ENCODE peak calls at places on chromosomes 13 and 19, in ten cellular contexts. L, B, S, P, G, Q, E, H, U and I are unnamed samples.

GRCh38 chr19:1361601-1362384 is 21.9 kb upstream of the NDUFS7 start:
- DNase-seq in B (no peak), E (no peak), G (no peak), L (no peak), P (no peak), Q (no peak), U (no peak), H (no peak), S (no peak), I (no peak)

GRCh38 chr19:2691951-2692350 is 10.5 kb downstream of the GNG7 start:
- DNase-seq in U (no peak), E (no peak), P (no peak), Q (no peak), S (no peak), H (no peak), B (no peak), G (no peak), L (peak; percentile 53), I (no peak)

GRCh38 chr19:42098781-42099180 is 22.8 kb downstream of the ZNF574 start:
- DNase-seq in S (no peak), L (peak; percentile 67), U (no peak), E (peak; percentile 80), H (no peak), Q (no peak), G (no peak), B (no peak), P (no peak), I (no peak)

GRCh38 chr19:16061943-16062342 is 14.4 kb upstream of the TPM4 start:
- DNase-seq in G (no peak), H (no peak), S (no peak), P (no peak), B (no peak), L (no peak), E (no peak), Q (no peak), U (no peak), I (no peak)

GRCh38 chr13:30818323-30818960 is 83.1 kb downstream of the ALOX5AP start:
- DNase-seq in P (no peak), H (no peak), Q (peak; percentile 75), B (no peak), E (no peak), L (no peak), U (no peak), G (no peak), S (no peak), I (no peak)

GRCh38 chr13:109684836-109685602 is 101.4 kb downstream of the IRS2 start:
- DNase-seq in S (no peak), P (no peak), H (no peak), U (no peak), L (peak; percentile 26), Q (no peak), B (peak; percentile 74), E (peak; percentile 36), G (peak; percentile 72), I (no peak)

GRCh38 chr19:17281391-17282304 is at the start of gene ANKLE1:
- DNase-seq in Q (no peak), E (no peak), L (no peak), B (peak; percentile 27), P (peak; percentile 32), U (peak; percentile 59), H (no peak), G (peak; percentile 32), S (no peak), I (peak; percentile 61)

GRCh38 chr19:51799311-51799997 is 4.5 kb downstream of the FPR3 start:
- DNase-seq in E (peak; percentile 84), L (peak; percentile 80), G (peak; percentile 39), S (peak; percentile 86), H (peak; percentile 35), B (peak; percentile 58), U (peak; percentile 69), P (no peak), Q (peak; percentile 90), I (peak; percentile 82)

GRCh38 chr19:3343619-3344502 is 22.5 kb upstream of the NFIC start:
- DNase-seq in E (peak; percentile 92), S (peak; percentile 96), H (peak; percentile 86), L (peak; percentile 97), G (peak; percentile 78), Q (peak; percentile 96), B (peak; percentile 74), U (peak; percentile 92), P (no peak), I (peak; percentile 86)

GRCh38 chr13:114029866-114030625 is 56.2 kb upstream of the C13orf46 start:
- DNase-seq in Q (no peak), H (peak; percentile 10), G (no peak), U (no peak), P (no peak), L (no peak), S (no peak), E (no peak), B (no peak), I (peak; percentile 81)
- H3K4me1 ChIP-seq in Q (peaks cover 47% of the 10 kb centered on the region), H (peaks cover 10% of the 10 kb centered on the region), G (peaks cover 21% of the 10 kb centered on the region), U (peaks cover 5% of the 10 kb centered on the region), P (peaks cover 30% of the 10 kb centered on the region), L (no peaks in the 10 kb centered on the region), S (peaks cover 26% of the 10 kb centered on the region), E (no peaks in the 10 kb centered on the region), B (peaks cover 35% of the 10 kb centered on the region), I (peaks cover 41% of the 10 kb centered on the region)

GRCh38 chr13:98984118-98984517 is 6.3 kb upstream of the DOCK9 start:
- DNase-seq in E (peak; percentile 32), H (peak; percentile 32), S (no peak), Q (no peak), G (no peak), P (no peak), B (no peak), U (no peak), L (no peak), I (no peak)

GRCh38 chr13:98983182-98983581 is 5.3 kb upstream of the DOCK9 start:
- DNase-seq in L (no peak), H (no peak), U (no peak), G (no peak), E (no peak), B (no peak), Q (no peak), P (no peak), S (no peak), I (no peak)

GRCh38 chr13:98984983-98985382 is 7.1 kb upstream of the DOCK9 start:
- DNase-seq in H (no peak), L (no peak), P (no peak), B (no peak), Q (no peak), S (no peak), E (no peak), G (no peak), U (peak; percentile 13), I (no peak)

GRCh38 chr13:98979012-98979411 is 1.1 kb upstream of the DOCK9 start:
- DNase-seq in S (no peak), U (no peak), E (no peak), H (no peak), B (no peak), G (no peak), Q (no peak), L (no peak), P (no peak), I (no peak)

DNA sequence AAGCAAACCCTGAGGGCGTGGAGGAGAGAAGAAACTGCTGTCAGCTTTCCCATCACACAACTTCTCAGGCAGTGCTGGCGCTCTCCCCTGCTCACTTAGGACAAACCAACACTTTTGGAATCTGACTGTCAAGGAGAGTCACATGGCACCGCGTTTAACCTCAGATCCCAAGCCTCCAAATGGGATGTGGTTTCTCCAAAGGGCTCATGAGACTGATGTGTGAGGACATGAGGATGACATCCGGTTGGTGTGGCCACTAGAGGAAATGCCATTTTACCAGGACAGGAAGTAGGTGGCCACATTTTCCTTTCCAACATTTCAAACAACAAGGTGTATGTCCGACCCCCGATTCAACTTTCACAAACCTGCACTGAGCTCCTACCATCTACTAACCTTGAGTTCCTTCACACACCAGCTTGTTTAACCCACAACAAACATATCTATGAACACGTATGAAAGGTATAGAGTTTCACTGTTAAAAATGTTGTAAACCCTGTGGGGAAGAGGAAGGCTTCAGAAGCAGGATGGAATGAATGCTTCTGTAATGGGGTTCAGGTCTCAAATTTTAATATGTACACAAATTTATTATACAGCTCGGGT is 3.8 kb upstream of the DOCK9 start:
- DNase-seq in Q (no peak), L (no peak), E (no peak), H (no peak), P (no peak), B (no peak), U (no peak), S (no peak), G (no peak), I (no peak)
- TF ChIP-seq POLR2AphosphoS5 in Q (no peak), L (no peak), E (no peak), H (no peak), P (no peak), B (no peak), U (no peak), S (no peak), G (no peak), I (peak; percentile 40)

GRCh38 chr13:27132538-27132937 is 39.1 kb downstream of the USP12 start:
- DNase-seq in E (no peak), G (no peak), U (no peak), L (no peak), B (no peak), S (no peak), H (no peak), P (peak; percentile 40), Q (no peak), I (no peak)

GRCh38 chr13:27131906-27132305 is 39.7 kb downstream of the USP12 start:
- DNase-seq in U (no peak), B (no peak), Q (no peak), P (no peak), S (no peak), H (no peak), E (no peak), L (no peak), G (no peak), I (no peak)

GRCh38 chr13:27131202-27131623 is 40.4 kb downstream of the USP12 start:
- DNase-seq in B (no peak), S (no peak), Q (no peak), P (peak; percentile 99), H (no peak), E (no peak), U (peak; percentile 13), L (no peak), G (no peak), I (no peak)

GRCh38 chr13:27135023-27135422 is 36.6 kb downstream of the USP12 start:
- DNase-seq in S (no peak), P (no peak), H (no peak), U (no peak), E (no peak), Q (no peak), G (no peak), L (no peak), B (no peak), I (no peak)

DNA sequence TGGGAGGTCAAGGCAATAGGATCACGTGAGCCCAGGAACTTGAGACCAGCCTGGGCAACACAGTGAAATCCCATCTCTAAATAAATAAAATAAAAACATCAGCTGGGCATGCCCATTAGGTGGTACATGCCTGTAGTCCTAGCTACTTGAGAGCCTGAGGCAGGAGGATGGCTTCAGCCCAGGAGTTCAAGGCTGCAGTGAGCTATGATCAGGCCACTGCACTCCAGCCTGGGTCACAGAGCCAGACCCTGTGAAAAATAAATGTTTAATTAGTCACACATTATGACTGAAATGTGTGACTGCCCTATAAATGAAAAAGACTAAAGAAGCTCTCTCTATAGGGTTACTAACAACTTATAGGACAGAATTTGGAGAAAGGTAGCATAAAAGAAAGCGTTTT is 37.7 kb downstream of the USP12 start:
- DNase-seq in H (no peak), B (no peak), S (no peak), E (no peak), P (no peak), U (no peak), L (no peak), G (no peak), Q (no peak), I (no peak)
- H3K4me1 ChIP-seq in H (peaks cover 40% of the 10 kb centered on the region), B (peaks cover 16% of the 10 kb centered on the region), S (peaks cover 46% of the 10 kb centered on the region), E (no peaks in the 10 kb centered on the region), P (peaks cover 27% of the 10 kb centered on the region), U (peaks cover 9% of the 10 kb centered on the region), L (no peaks in the 10 kb centered on the region), G (no peaks in the 10 kb centered on the region), Q (peaks cover 91% of the 10 kb centered on the region), I (peaks cover 14% of the 10 kb centered on the region)

GRCh38 chr13:104143760-104144406 is 1077.7 kb upstream of the SLC10A2 start:
- DNase-seq in H (no peak), E (peak; percentile 10), G (no peak), U (no peak), P (no peak), B (no peak), L (no peak), S (no peak), Q (no peak), I (no peak)
- TF ChIP-seq POLR2AphosphoS5 in H (no peak), E (no peak), G (no peak), U (no peak), P (no peak), B (no peak), L (no peak), S (no peak), Q (no peak), I (no peak)